ENCODE peak calls at places on chromosomes 11 and 22, in eight cellular contexts. Y is CD8-positive, alpha-beta memory T cell; W is pancreas; Z is cardiac muscle cell; P is adipocyte; I is left lung; F is right atrium auricular region; T is spleen. C is an unnamed sample.

GRCh38 chr11:33912405-33913361 is 20.8 kb upstream of the LMO2 start:
- DNase-seq in Y (no peak), F (no peak), W (no peak), I (no peak), T (peak; percentile 83), P (peak; percentile 85), Z (peak; percentile 84), C (no peak)

GRCh38 chr11:68370211-68371111 is 58.1 kb downstream of the LRP5 start:
- DNase-seq in T (no peak), I (no peak), W (no peak), F (peak; percentile 72), Z (no peak), Y (no peak), P (no peak), C (no peak)

GRCh38 chr11:62105611-62106245 is 18.1 kb upstream of the INCENP start:
- DNase-seq in I (no peak), Z (peak; percentile 69), W (no peak), F (no peak), Y (no peak), T (no peak), P (peak; percentile 73), C (no peak)

GRCh38 chr22:20406686-20407408 is 12.9 kb downstream of the ZNF74 start:
- DNase-seq in I (no peak), W (no peak), P (no peak), Y (no peak), F (no peak), T (peak; percentile 64), Z (no peak), C (no peak)

GRCh38 chr11:86893235-86893634 is 62.0 kb downstream of the FZD4 start:
- DNase-seq in W (no peak), F (no peak), P (no peak), Z (no peak), I (no peak), Y (no peak), T (no peak), C (no peak)

GRCh38 chr11:39304586-39304985 is 2154.9 kb downstream of the LRRC4C start:
- DNase-seq in F (no peak), P (no peak), T (no peak), Z (no peak), I (no peak), Y (no peak), W (no peak), C (no peak)

GRCh38 chr11:58394195-58394594 is 12.5 kb downstream of the OR5B3 start:
- DNase-seq in Z (peak; percentile 67), F (no peak), T (no peak), I (no peak), W (no peak), Y (no peak), P (peak; percentile 68), C (no peak)

GRCh38 chr11:84634309-84634708 is 992.8 kb downstream of the DLG2 start:
- DNase-seq in F (no peak), P (no peak), Z (no peak), W (no peak), Y (no peak), T (no peak), I (no peak), C (no peak)

GRCh38 chr11:105673089-105673488 is 63.2 kb downstream of the GRIA4 start:
- DNase-seq in T (no peak), P (peak; percentile 74), F (no peak), Z (peak; percentile 71), W (peak; percentile 3), Y (no peak), I (no peak), C (no peak)

GRCh38 chr11:112229159-112229558 is 2.9 kb downstream of the PTS start:
- DNase-seq in P (no peak), T (no peak), W (no peak), Y (no peak), I (no peak), F (no peak), Z (no peak), C (no peak)

GRCh38 chr11:110921742-110922200 is 209.5 kb upstream of the ARHGAP20 start:
- DNase-seq in I (no peak), Z (peak; percentile 88), W (peak; percentile 29), Y (no peak), T (no peak), F (no peak), P (peak; percentile 75), C (no peak)

GRCh38 chr11:69371731-69372588 is 78.0 kb downstream of the MYEOV start:
- DNase-seq in F (peak; percentile 40), I (no peak), Z (no peak), W (no peak), T (peak; percentile 60), P (no peak), Y (peak; percentile 24), C (no peak)

GRCh38 chr11:100445231-100445735 is 241.8 kb upstream of the ARHGAP42 start:
- DNase-seq in T (no peak), Z (peak; percentile 8), W (peak; percentile 65), F (no peak), I (no peak), P (no peak), Y (no peak), C (no peak)

GRCh38 chr11:88101881-88102594 is 73.2 kb downstream of the RAB38 start:
- DNase-seq in Z (no peak), I (no peak), T (no peak), W (no peak), Y (no peak), P (no peak), F (no peak), C (no peak)

GRCh38 chr22:26414347-26414746 is 14.7 kb upstream of the ASPHD2 start:
- DNase-seq in Z (no peak), T (no peak), W (no peak), F (no peak), Y (no peak), P (no peak), I (no peak), C (no peak)

GRCh38 chr11:65132238-65132987 is 1.9 kb downstream of the SYVN1 start:
- DNase-seq in I (no peak), W (peak; percentile 9), Z (no peak), P (no peak), T (peak; percentile 89), F (no peak), Y (peak; percentile 44), C (no peak)

GRCh38 chr11:20010106-20010860 is 150.0 kb downstream of the DBX1 start:
- DNase-seq in T (no peak), W (no peak), I (no peak), Y (no peak), F (no peak), P (no peak), Z (no peak), C (no peak)

DNA sequence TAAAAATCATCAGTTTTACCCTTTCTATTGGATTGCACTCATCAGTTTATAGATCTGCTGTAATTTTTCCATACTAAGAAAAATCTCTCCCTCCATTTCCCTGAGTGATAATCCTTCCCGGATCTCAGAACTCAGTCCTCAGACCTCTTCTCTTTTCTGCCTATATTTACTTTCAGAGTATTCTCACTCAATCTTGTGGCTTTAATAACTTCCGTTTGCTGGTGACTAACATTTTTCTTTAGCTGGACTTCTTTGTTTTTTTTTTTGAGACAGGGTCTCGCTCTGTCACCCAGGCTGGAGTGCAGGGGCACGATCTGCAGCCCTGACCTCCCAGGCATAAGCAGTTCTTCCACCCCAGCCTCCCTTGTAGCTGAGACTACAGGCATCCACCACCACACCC is 10.4 kb downstream of the ATXN10 start:
- DNase-seq in P (no peak), T (no peak), Y (no peak), Z (no peak), I (no peak), F (no peak), W (no peak), C (no peak)
- H3K4me1 ChIP-seq in P (peaks cover 45% of the 10 kb centered on the region), T (peaks cover 76% of the 10 kb centered on the region), Y (peaks cover 24% of the 10 kb centered on the region), Z (no peaks in the 10 kb centered on the region), I (peaks cover 50% of the 10 kb centered on the region), F (peaks cover 30% of the 10 kb centered on the region), W (peaks cover 15% of the 10 kb centered on the region), C (peaks cover 6% of the 10 kb centered on the region)

DNA sequence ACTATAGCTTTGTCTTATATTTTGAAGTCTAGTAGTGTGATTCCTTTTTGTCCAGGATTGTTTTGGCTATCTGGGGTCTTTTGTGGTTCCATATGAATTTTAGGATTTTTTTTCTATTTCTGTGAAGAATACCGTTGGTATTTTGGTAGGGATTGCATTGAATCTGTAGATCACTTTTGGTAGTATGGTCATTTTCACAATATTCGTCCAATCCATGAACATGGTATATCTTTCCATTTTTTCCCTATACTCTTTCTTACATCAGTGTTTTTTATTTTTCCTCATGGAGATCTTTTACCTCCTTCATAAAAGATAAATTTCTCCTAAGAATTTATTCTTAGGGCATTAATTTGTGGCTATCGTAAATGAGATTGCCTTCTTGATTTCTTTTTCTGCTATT is 29.1 kb downstream of the MADD start:
- DNase-seq in Z (no peak), F (no peak), Y (no peak), W (no peak), T (no peak), P (no peak), I (no peak), C (no peak)
- H3K36me3 ChIP-seq in Z (peaks cover 48% of the 10 kb centered on the region), F (peaks cover 92% of the 10 kb centered on the region), Y (peaks cover 26% of the 10 kb centered on the region), W (peaks cover 72% of the 10 kb centered on the region), T (peaks cover 21% of the 10 kb centered on the region), P (peaks cover 84% of the 10 kb centered on the region), I (peaks cover 4% of the 10 kb centered on the region), C (peaks cover 72% of the 10 kb centered on the region)

GRCh38 chr11:32173435-32173834 is 82.6 kb downstream of the RCN1 start:
- DNase-seq in Y (no peak), P (peak; percentile 75), Z (peak; percentile 83), W (peak; percentile 21), F (peak; percentile 69), T (no peak), I (no peak), C (no peak)
- H3K4me3 ChIP-seq in Y (no peak overlapping the region), P (peak overlapping the region; percentile 73), Z (no peak overlapping the region), W (no peak overlapping the region), F (peak overlapping the region; percentile 36), T (peak overlapping the region; percentile 45), I (no peak overlapping the region), C (no peak overlapping the region)

DNA sequence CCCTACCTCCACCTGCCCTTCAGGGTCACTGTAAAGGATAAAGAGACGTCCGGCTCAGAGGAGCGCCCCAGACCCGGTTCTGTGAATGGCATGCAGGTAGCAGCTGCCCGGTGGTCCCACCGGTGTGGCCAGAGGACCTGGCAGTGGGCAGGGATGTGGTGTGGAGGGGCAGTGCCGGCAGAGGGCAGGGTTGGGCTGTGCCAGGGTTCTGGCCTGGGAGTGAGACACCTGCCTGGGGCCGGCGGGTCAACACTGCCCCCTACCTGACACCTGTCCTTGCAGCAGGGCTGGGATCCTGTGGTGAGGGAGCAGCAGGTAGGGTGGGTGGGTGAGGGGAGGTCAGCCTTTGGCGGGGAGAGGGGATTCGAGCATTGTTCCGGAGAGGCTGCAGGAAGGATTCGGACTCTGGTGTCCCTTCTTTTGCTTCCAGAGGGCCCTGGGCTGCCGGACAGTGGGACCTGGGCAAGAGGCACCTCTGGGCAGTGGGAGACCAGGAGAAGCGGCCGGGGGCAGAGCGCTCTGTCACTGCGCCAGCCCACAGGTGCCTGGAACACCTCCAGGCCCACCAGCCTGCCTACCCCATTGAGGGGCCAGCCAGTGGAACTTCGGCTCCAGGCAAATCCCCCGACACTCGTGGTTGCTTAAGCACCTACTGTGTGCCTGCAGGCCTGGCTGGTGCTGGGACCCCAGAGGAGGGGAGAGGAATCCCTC is 1.6 kb upstream of the PHLDA2 start:
- DNase-seq in T (peak; percentile 89), Y (peak; percentile 63), I (peak; percentile 94), Z (peak; percentile 51), P (no peak), W (peak; percentile 87), F (no peak), C (no peak)
- H3K4me1 ChIP-seq in T (peaks cover 54% of the 10 kb centered on the region), Y (peaks cover 25% of the 10 kb centered on the region), I (peaks cover 65% of the 10 kb centered on the region), Z (peaks cover 7% of the 10 kb centered on the region), P (peaks cover 14% of the 10 kb centered on the region), W (peaks cover 9% of the 10 kb centered on the region), F (peaks cover 29% of the 10 kb centered on the region), C (peaks cover 36% of the 10 kb centered on the region)

GRCh38 chr11:35390737-35391682 is 28.3 kb downstream of the SLC1A2 start:
- DNase-seq in F (no peak), Y (no peak), Z (peak; percentile 79), P (peak; percentile 88), W (peak; percentile 36), T (no peak), I (peak; percentile 55), C (no peak)
- H3K36me3 ChIP-seq in F (no peaks in the 10 kb centered on the region), Y (no peaks in the 10 kb centered on the region), Z (no peaks in the 10 kb centered on the region), P (no peaks in the 10 kb centered on the region), W (no peaks in the 10 kb centered on the region), T (no peaks in the 10 kb centered on the region), I (no peaks in the 10 kb centered on the region), C (no peaks in the 10 kb centered on the region)